ENCODE peak calls at places on chromosomes 7 and 10, in eight cellular contexts. Z is tibial nerve, O is cerebellar cortex, H is activated T-helper 1 cell treated with Interleukin-2 at 50 U/mL for 16 hours, D is NAMALWA, Q is A172, W is NCI-H748 treated with DMSO at 0.1 percent for 48 hours, V is memory B cell. B is an unnamed sample.
A peak's percentile ranks its signal among the peaks of the same experiment; 100 is the strongest.

GRCh38 chr7:56097700-56098099 is 4.9 kb upstream of the PHKG1 start:
- DNase-seq in Q (peak; percentile 80), V (no peak), D (no peak), W (no peak), O (no peak), H (no peak), Z (peak; percentile 63), B (no peak)

GRCh38 chr10:132173185-132173584 is 13.6 kb upstream of the DPYSL4 start:
- DNase-seq in O (peak; percentile 61), W (no peak), D (no peak), Q (no peak), Z (no peak), V (no peak), H (no peak), B (no peak)

GRCh38 chr10:71092812-71093391 is 119.5 kb upstream of the UNC5B start:
- DNase-seq in V (no peak), O (no peak), H (no peak), Q (no peak), Z (no peak), W (no peak), D (no peak), B (no peak)

GRCh38 chr7:157625973-157626790 is 289.4 kb downstream of the DNAJB6 start:
- DNase-seq in W (no peak), D (no peak), O (no peak), V (no peak), Z (no peak), Q (no peak), H (no peak), B (peak; percentile 9)

GRCh38 chr7:94810496-94810895 is 96.9 kb upstream of the PPP1R9A start:
- DNase-seq in O (no peak), Q (peak; percentile 26), D (no peak), Z (no peak), W (no peak), H (no peak), V (no peak), B (no peak)

GRCh38 chr10:2119316-2119715 is 382.0 kb upstream of the ADARB2 start:
- DNase-seq in Q (no peak), H (no peak), Z (no peak), O (no peak), D (no peak), W (no peak), V (no peak), B (no peak)

GRCh38 chr10:99612167-99612831 is 7.9 kb downstream of the SLC25A28 start:
- DNase-seq in Q (peak; percentile 68), O (peak; percentile 79), Z (peak; percentile 59), H (no peak), V (peak; percentile 66), D (peak; percentile 79), W (peak; percentile 20), B (peak; percentile 54)

GRCh38 chr7:146172112-146172511 is 55.5 kb downstream of the CNTNAP2 start:
- DNase-seq in Z (no peak), Q (peak; percentile 11), D (peak; percentile 32), H (no peak), W (no peak), V (no peak), O (no peak), B (no peak)

GRCh38 chr7:192701-193536 is 548 bp downstream of the FAM20C start:
- DNase-seq in D (no peak), W (no peak), Q (no peak), V (no peak), H (no peak), Z (no peak), O (no peak), B (no peak)

GRCh38 chr7:234712-235553 is 42.6 kb downstream of the FAM20C start:
- DNase-seq in H (no peak), Q (peak; percentile 16), D (no peak), W (no peak), O (peak; percentile 70), Z (peak; percentile 57), V (no peak), B (no peak)

GRCh38 chr7:26685636-26686035 is 178.8 kb downstream of the SKAP2 start:
- DNase-seq in O (no peak), Z (no peak), W (no peak), H (no peak), D (no peak), Q (no peak), V (no peak), B (no peak)

GRCh38 chr10:68103237-68103866 is 5.9 kb upstream of the MYPN start:
- DNase-seq in O (no peak), W (no peak), V (no peak), D (no peak), Q (no peak), H (no peak), Z (no peak), B (no peak)

GRCh38 chr10:97915346-97915745 is 65.7 kb downstream of the GOLGA7B start:
- DNase-seq in Q (no peak), W (no peak), D (no peak), O (no peak), H (no peak), Z (no peak), V (no peak), B (no peak)

GRCh38 chr7:122528879-122529481 is 169.9 kb downstream of the RNF133 start:
- DNase-seq in O (peak; percentile 73), Q (peak; percentile 38), H (no peak), W (peak; percentile 73), V (no peak), D (peak; percentile 64), Z (no peak), B (peak; percentile 5)

GRCh38 chr10:119211176-119211575 is 3.8 kb downstream of the GRK5 start:
- DNase-seq in W (no peak), D (no peak), Q (no peak), O (no peak), V (no peak), Z (no peak), H (no peak), B (no peak)

GRCh38 chr10:103896225-103896624 is 21.8 kb downstream of the STN1 start:
- DNase-seq in D (no peak), O (no peak), W (no peak), V (no peak), Q (peak; percentile 34), Z (no peak), H (no peak), B (no peak)

GRCh38 chr7:116242177-116242576 is 31.8 kb downstream of the TES start:
- DNase-seq in Q (no peak), O (no peak), W (no peak), D (no peak), H (no peak), V (no peak), Z (no peak), B (no peak)

GRCh38 chr7:140767418-140767817 is 70.9 kb downstream of the NDUFB2 start:
- DNase-seq in H (no peak), D (no peak), Z (no peak), Q (no peak), O (no peak), V (no peak), W (no peak), B (no peak)

GRCh38 chr7:1664711-1665591 is 5.1 kb upstream of the ELFN1 start:
- DNase-seq in V (peak; percentile 39), O (peak; percentile 36), Q (peak; percentile 31), Z (peak; percentile 50), H (peak; percentile 18), D (peak; percentile 57), W (peak; percentile 27), B (peak; percentile 23)

GRCh38 chr7:28977881-28978280 is 19.8 kb upstream of the TRIL start:
- DNase-seq in D (no peak), Z (no peak), O (no peak), V (no peak), W (no peak), Q (no peak), H (no peak), B (no peak)

GRCh38 chr10:79418274-79418673 is 27.1 kb downstream of the ZCCHC24 start:
- DNase-seq in W (no peak), D (no peak), Z (no peak), H (no peak), O (no peak), Q (no peak), V (no peak), B (no peak)

GRCh38 chr10:126969310-126969709 is 64.1 kb downstream of the DOCK1 start:
- DNase-seq in V (no peak), Q (no peak), Z (no peak), W (peak; percentile 1), O (peak; percentile 34), H (no peak), D (no peak), B (no peak)

GRCh38 chr10:133405844-133406527 is 12.0 kb downstream of the MTG1 start:
- DNase-seq in Z (no peak), V (no peak), W (no peak), H (no peak), Q (peak; percentile 4), O (no peak), D (no peak), B (no peak)

GRCh38 chr10:8923096-8923495 is 868.6 kb downstream of the GATA3 start:
- DNase-seq in D (no peak), H (no peak), W (no peak), Z (no peak), O (no peak), Q (no peak), V (no peak), B (no peak)

GRCh38 chr7:139899328-139900020 is 70.4 kb downstream of the TBXAS1 start:
- DNase-seq in W (no peak), V (no peak), Z (no peak), H (no peak), D (no peak), Q (no peak), O (no peak), B (no peak)

GRCh38 chr10:6394084-6394483 is 186.0 kb downstream of the PRKCQ start:
- DNase-seq in Q (no peak), H (no peak), O (no peak), W (no peak), V (no peak), D (no peak), Z (no peak), B (no peak)

GRCh38 chr7:46189255-46189790 is 268.3 kb upstream of the IGFBP3 start:
- DNase-seq in W (no peak), Q (no peak), H (no peak), Z (no peak), V (no peak), O (no peak), D (no peak), B (no peak)

GRCh38 chr10:91328320-91328984 is 81.7 kb upstream of the HECTD2 start:
- DNase-seq in V (no peak), Q (peak; percentile 62), H (no peak), W (no peak), D (no peak), Z (no peak), O (no peak), B (no peak)

GRCh38 chr7:149729983-149730801 is 43.2 kb downstream of the ZNF467 start:
- DNase-seq in W (no peak), O (no peak), Q (no peak), Z (no peak), V (no peak), D (no peak), H (no peak), B (no peak)

GRCh38 chr7:67716729-67717128 is 720.1 kb downstream of the TYW1 start:
- DNase-seq in W (no peak), H (no peak), Q (peak; percentile 59), V (no peak), Z (no peak), O (no peak), D (peak; percentile 40), B (no peak)

GRCh38 chr10:19699299-19699698 is 116.9 kb upstream of the PLXDC2 start:
- DNase-seq in D (no peak), W (no peak), Q (no peak), Z (no peak), O (no peak), V (no peak), H (no peak), B (no peak)

GRCh38 chr7:139680676-139681462 is 96.9 kb downstream of the HIPK2 start:
- DNase-seq in W (no peak), D (no peak), Q (peak; percentile 93), V (no peak), Z (peak; percentile 16), H (peak; percentile 40), O (no peak), B (no peak)

GRCh38 chr10:27744478-27745379 is 890 bp downstream of the MKX start:
- DNase-seq in Q (peak; percentile 81), V (no peak), W (no peak), D (no peak), H (no peak), Z (no peak), O (no peak), B (no peak)

GRCh38 chr7:55133630-55134392 is 115.0 kb downstream of the EGFR start:
- DNase-seq in O (no peak), Q (peak; percentile 100), V (no peak), D (no peak), W (no peak), H (no peak), Z (no peak), B (no peak)

B was measured in KG1.